ENCODE peak calls at places on chromosomes 3 and 15, in nine cellular contexts. X, A, Y, M, Q, Z, G, R and O are unnamed samples. For H3K4me1, the result is how much of the 10 kb centered on the place peaks cover.

GRCh38 chr3:42499478-42499871 is 3.0 kb upstream of the VIPR1 start:
- DNase-seq in X (no peak), A (no peak), Y (no peak), M (no peak), Q (no peak), Z (no peak), G (peak), R (no peak), O (peak)

GRCh38 chr3:52845157-52845556 is 10.3 kb upstream of the MUSTN1 start:
- DNase-seq in X (peak), A (peak), Y (peak), M (no peak), Q (peak), Z (no peak), G (no peak), R (no peak), O (peak)

GRCh38 chr3:198071602-198072285 is 111.7 kb downstream of the LMLN start:
- DNase-seq in X (no peak), A (peak), Y (no peak), M (no peak), Q (no peak), Z (peak), G (peak), R (no peak), O (no peak)

GRCh38 chr15:84822774-84823579 is 5.8 kb downstream of the ALPK3 start:
- DNase-seq in X (no peak), A (no peak), Y (no peak), M (no peak), Q (peak), Z (no peak), G (no peak), R (no peak), O (no peak)

GRCh38 chr15:48520376-48521155 is 124.9 kb downstream of the FBN1 start:
- DNase-seq in X (no peak), A (no peak), Y (no peak), M (no peak), Q (no peak), Z (no peak), G (peak), R (no peak), O (no peak)

GRCh38 chr3:9225268-9225667 is 24.2 kb downstream of the SRGAP3 start:
- DNase-seq in X (no peak), A (no peak), Y (no peak), M (no peak), Q (no peak), Z (no peak), G (peak), R (no peak), O (no peak)

GRCh38 chr15:66943456-66944095 is 121.8 kb upstream of the SMAD3 start:
- DNase-seq in X (no peak), A (no peak), Y (peak), M (peak), Q (no peak), Z (no peak), G (no peak), R (no peak), O (no peak)

GRCh38 chr3:177610677-177611654 is 413.7 kb upstream of the TBL1XR1 start:
- DNase-seq in X (no peak), A (peak), Y (peak), M (no peak), Q (no peak), Z (no peak), G (no peak), R (peak), O (no peak)

GRCh38 chr15:41965441-41966413 is 6.6 kb downstream of the EHD4 start:
- DNase-seq in X (no peak), A (no peak), Y (no peak), M (no peak), Q (peak), Z (no peak), G (peak), R (no peak), O (peak)

GRCh38 chr15:60356832-60357231 is 41.0 kb downstream of the ANXA2 start:
- DNase-seq in X (no peak), A (no peak), Y (no peak), M (no peak), Q (no peak), Z (no peak), G (no peak), R (no peak), O (no peak)

DNA sequence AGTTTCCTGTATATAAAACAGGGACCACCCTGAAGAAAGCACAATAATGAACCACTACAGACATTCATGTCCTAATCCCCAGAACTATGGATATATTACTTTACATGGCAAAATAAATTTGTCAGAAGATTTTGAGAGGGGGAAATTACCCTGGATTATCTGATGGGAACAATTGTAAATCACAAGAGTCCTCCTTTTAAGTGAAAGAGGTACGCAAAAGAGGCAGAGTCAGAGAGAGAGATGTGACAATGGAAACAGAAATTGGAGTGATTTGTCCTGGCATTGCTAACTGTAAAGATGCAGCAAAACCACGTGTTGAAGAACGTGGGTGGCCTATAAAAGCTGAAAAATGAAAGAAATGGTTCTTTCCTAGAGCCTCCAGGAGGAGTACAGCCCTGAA is 1121.5 kb upstream of the ALCAM start:
- DNase-seq in X (no peak), A (no peak), Y (no peak), M (no peak), Q (no peak), Z (no peak), G (no peak), R (no peak), O (no peak)
- H3K4me1 ChIP-seq in X (under half), A (under half), Y (under half), M (under half), Q (under half), Z (under half), G (under half), R (under half), O (under half)

GRCh38 chr15:96075895-96076294 is 254.6 kb upstream of the NR2F2 start:
- DNase-seq in X (no peak), A (no peak), Y (no peak), M (no peak), Q (no peak), Z (no peak), G (no peak), R (no peak), O (no peak)

GRCh38 chr15:96072821-96073220 is 257.7 kb upstream of the NR2F2 start:
- DNase-seq in X (no peak), A (no peak), Y (no peak), M (no peak), Q (no peak), Z (no peak), G (no peak), R (no peak), O (no peak)

GRCh38 chr15:96073908-96074307 is 256.6 kb upstream of the NR2F2 start:
- DNase-seq in X (no peak), A (no peak), Y (no peak), M (no peak), Q (no peak), Z (no peak), G (no peak), R (no peak), O (no peak)

GRCh38 chr15:96079882-96080281 is 250.6 kb upstream of the NR2F2 start:
- DNase-seq in X (no peak), A (no peak), Y (no peak), M (no peak), Q (no peak), Z (no peak), G (no peak), R (no peak), O (no peak)

GRCh38 chr15:96076350-96076749 is 254.2 kb upstream of the NR2F2 start:
- DNase-seq in X (no peak), A (no peak), Y (no peak), M (no peak), Q (no peak), Z (no peak), G (no peak), R (no peak), O (no peak)
- H3K4me1 ChIP-seq in X (under half), A (under half), Y (under half), M (under half), Q (under half), Z (under half), G (under half), R (under half), O (under half)

GRCh38 chr3:23359116-23359515 is 156.0 kb downstream of the UBE2E2 start:
- DNase-seq in X (no peak), A (no peak), Y (no peak), M (no peak), Q (no peak), Z (no peak), G (no peak), R (no peak), O (no peak)
- H3K4me1 ChIP-seq in X (under half), A (under half), Y (under half), M (under half), Q (under half), Z (under half), G (under half), R (under half), O (under half)

DNA sequence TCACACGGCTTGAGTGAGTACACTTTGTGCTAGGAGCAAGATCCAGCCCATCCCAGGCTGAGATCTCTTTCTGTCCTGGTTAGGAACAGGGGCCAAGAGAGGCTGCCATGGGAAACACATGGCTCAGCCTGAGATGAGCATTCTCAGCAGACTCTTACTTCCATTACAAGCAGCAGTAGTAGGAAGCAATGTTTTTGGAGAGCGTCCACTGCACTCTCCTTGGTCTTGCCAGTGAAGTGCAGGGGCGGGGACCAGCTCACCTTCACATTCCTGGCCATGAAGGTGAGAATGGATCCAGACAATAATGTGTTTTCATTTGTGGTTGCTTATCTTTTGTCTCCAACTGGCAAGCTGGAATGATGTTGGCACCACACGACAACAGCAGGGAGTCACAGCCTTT is 24.7 kb downstream of the ZNF80 start:
- DNase-seq in X (no peak), A (no peak), Y (no peak), M (no peak), Q (no peak), Z (no peak), G (peak), R (no peak), O (no peak)
- H3K4me1 ChIP-seq in X (under half), A (under half), Y (under half), M (under half), Q (under half), Z (under half), G (under half), R (under half), O (under half)

GRCh38 chr15:87907676-87908446 is 348.7 kb downstream of the NTRK3 start:
- DNase-seq in X (no peak), A (no peak), Y (no peak), M (no peak), Q (no peak), Z (no peak), G (no peak), R (no peak), O (no peak)
- H3K4me1 ChIP-seq in X (under half), A (under half), Y (under half), M (under half), Q (under half), Z (under half), G (under half), R (under half), O (under half)

DNA sequence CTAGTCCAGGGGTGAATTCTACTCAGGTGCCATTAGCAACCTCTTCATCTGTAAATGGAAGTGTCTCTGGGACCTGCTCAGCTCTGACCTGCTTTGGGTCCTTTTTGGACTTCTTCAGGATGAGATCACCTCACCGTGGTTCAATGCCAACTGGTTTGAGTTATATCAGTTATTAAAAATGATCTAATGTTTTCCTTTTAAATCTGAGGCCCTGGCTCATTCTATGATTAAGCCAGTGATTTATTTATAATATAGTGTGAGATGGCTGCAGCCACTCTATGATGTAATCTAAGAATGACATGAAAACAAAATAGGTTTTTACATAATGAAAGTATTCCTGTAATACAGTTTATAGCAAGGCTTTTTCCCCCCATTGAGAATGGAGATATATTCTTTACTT is 79.4 kb downstream of the LPP start:
- DNase-seq in X (no peak), A (no peak), Y (no peak), M (no peak), Q (no peak), Z (no peak), G (no peak), R (no peak), O (no peak)
- H3K4me1 ChIP-seq in X (half or more), A (under half), Y (under half), M (half or more), Q (under half), Z (under half), G (under half), R (under half), O (under half)

GRCh38 chr15:64523240-64523639 is 62.9 kb downstream of the ZNF609 start:
- DNase-seq in X (no peak), A (no peak), Y (no peak), M (no peak), Q (no peak), Z (no peak), G (no peak), R (no peak), O (no peak)
- H3K4me1 ChIP-seq in X (under half), A (under half), Y (under half), M (under half), Q (under half), Z (under half), G (under half), R (under half), O (under half)

DNA sequence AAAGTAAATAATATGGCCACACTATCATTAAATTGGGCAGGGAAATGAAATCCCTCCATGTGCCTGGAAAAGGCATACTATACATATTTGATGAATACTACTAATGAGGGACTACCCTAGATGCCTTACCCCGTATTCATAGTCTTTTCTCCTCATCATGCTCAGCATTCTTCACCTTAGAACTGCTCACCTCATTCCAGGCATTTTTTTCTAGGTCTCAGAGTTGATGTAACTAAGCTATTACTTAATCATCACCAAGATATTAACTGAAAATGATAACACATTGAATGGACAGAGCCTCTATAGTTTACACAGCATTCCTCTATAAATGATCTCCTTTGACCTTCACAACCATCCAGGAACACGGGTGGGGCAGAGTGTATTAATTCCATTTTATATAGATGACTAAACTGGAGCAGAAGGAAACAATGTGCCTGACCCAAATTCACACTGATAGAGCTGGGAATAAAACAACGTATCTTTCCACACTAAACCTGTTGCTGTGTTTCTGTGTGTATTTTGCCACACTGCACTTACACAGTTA is 174.1 kb upstream of the DPH6 start:
- DNase-seq in X (no peak), A (no peak), Y (no peak), M (no peak), Q (no peak), Z (no peak), G (no peak), R (no peak), O (no peak)
- H3K4me1 ChIP-seq in X (under half), A (under half), Y (under half), M (under half), Q (under half), Z (under half), G (under half), R (under half), O (under half)

DNA sequence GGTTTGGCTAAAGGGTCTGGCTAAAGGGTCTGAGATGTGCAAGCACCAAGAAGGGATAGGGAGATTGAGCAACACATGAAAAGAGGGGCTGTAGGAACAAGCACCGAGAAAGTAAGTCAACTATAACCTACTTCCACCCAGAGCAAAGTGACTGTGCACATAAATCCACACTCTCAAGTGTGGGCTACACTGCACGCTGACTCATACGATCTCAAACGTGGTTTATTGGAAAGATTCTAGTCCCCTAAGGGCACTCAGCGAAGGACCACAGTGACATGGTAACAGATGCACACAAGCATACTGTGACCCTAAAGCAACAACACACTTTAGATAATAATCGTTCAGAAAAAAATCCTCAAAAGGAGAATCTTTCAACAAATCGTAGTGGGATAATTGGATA is 48.0 kb downstream of the EHHADH start:
- DNase-seq in X (no peak), A (no peak), Y (no peak), M (no peak), Q (no peak), Z (no peak), G (no peak), R (no peak), O (no peak)
- H3K4me1 ChIP-seq in X (under half), A (under half), Y (under half), M (under half), Q (under half), Z (under half), G (under half), R (under half), O (under half)